ENCODE peak calls at places on chromosomes 5 and 9, in four cellular contexts. K is fibroblast of lung, F is PC-9, T is GM23338. Y is an unnamed sample.

GRCh38 chr5:92242170-92242569 is 859.1 kb upstream of the ARRDC3 start:
- DNase-seq in K (no peak), F (no peak), T (no peak), Y (no peak)

GRCh38 chr9:69771775-69772418 is 12.1 kb upstream of the PTAR1 start:
- DNase-seq in K (peak; percentile 77), F (no peak), T (no peak), Y (no peak)

GRCh38 chr9:90003046-90003355 is 398.2 kb downstream of the GADD45G start:
- DNase-seq in T (no peak), F (no peak), K (no peak), Y (no peak)

GRCh38 chr5:147576646-147577535 is 67.0 kb upstream of the DPYSL3 start:
- DNase-seq in F (peak; percentile 33), K (peak; percentile 42), T (peak; percentile 77), Y (peak; percentile 32)

GRCh38 chr5:149765932-149766331 is 35.8 kb downstream of the PPARGC1B start:
- DNase-seq in T (peak; percentile 62), K (no peak), F (no peak), Y (no peak)

GRCh38 chr9:106644661-106645060 is 218.3 kb upstream of the ZNF462 start:
- DNase-seq in K (no peak), F (no peak), T (no peak), Y (no peak)

GRCh38 chr5:116579139-116579538 is 4.5 kb upstream of the SEMA6A start:
- DNase-seq in T (no peak), K (no peak), F (no peak), Y (no peak)

GRCh38 chr5:125554355-125554754 is 807.9 kb upstream of the ZNF608 start:
- DNase-seq in F (no peak), K (no peak), T (no peak), Y (no peak)

GRCh38 chr5:73693573-73694061 is 67.6 kb downstream of the ARHGEF28 start:
- DNase-seq in T (peak; percentile 52), F (no peak), K (peak; percentile 62), Y (no peak)

GRCh38 chr5:53091304-53091703 is 18.3 kb downstream of the MOCS2 start:
- DNase-seq in K (peak; percentile 64), F (no peak), T (no peak), Y (no peak)

GRCh38 chr9:132647355-132647754 is 22.4 kb downstream of the DDX31 start:
- DNase-seq in T (no peak), K (peak; percentile 99), F (no peak), Y (peak; percentile 96)

GRCh38 chr5:113510836-113511451 is 2.5 kb upstream of the YTHDC2 start:
- DNase-seq in K (peak; percentile 77), F (no peak), T (no peak), Y (peak; percentile 59)

GRCh38 chr5:152514827-152515397 is 109.8 kb upstream of the NMUR2 start:
- DNase-seq in F (no peak), K (peak; percentile 35), T (peak; percentile 65), Y (peak; percentile 5)

GRCh38 chr9:123395276-123396006 is 39.4 kb downstream of the CRB2 start:
- DNase-seq in K (no peak), F (no peak), T (no peak), Y (no peak)

GRCh38 chr5:162603399-162603798 is 535.8 kb downstream of the GABRG2 start:
- DNase-seq in K (no peak), F (no peak), T (no peak), Y (no peak)

GRCh38 chr5:115557667-115558387 is 13.3 kb upstream of the FEM1C start:
- DNase-seq in K (no peak), T (no peak), F (no peak), Y (no peak)

GRCh38 chr9:89670114-89670513 is 65.3 kb downstream of the GADD45G start:
- DNase-seq in F (no peak), K (no peak), T (no peak), Y (no peak)

GRCh38 chr5:15320896-15321295 is 179.1 kb upstream of the FBXL7 start:
- DNase-seq in T (no peak), F (no peak), K (no peak), Y (no peak)

DNA sequence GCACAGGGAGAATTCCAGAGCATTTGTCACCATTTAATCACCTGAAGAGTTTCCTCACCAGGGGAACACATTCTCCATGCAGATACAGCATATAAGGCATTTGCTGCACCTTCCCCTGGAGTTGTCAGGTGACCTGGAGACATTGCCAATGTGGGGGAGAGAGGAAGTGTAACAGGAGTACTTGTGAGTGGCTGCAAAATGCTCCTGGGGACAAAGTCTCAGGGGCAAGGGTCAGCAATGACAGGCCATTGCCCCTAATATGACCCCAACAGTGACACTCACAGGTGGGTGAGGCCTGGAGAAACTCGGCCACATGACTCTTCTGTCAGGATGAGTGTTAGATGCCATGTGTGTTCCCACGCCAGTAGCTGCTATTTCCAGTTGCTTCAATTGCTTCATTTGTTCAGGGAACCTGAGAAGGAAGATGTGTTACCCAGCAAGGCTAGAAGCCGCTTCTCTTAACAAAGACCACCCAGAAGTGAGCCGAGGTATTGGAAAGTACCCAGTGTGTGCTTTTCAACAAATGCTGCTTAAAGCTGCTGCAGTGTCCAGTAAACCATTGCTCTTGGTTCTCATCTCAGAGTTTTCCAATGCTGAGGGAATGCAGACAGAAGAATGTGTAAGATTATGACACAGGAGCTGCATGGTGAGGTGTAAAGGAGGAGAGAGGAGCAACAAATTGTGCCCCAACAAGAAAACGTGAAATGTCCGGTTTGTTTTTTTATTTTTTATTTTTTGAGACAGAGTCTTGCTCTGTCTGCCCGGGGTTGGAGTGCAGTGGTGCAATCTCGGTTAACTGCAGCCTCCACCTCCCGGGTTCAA is 128.2 kb upstream of the SLC44A1 start:
- DNase-seq in K (no peak), F (no peak), T (peak; percentile 23), Y (no peak)
- H3K4me2 ChIP-seq in K (no peak overlapping the region), F (peak overlapping the region; percentile 14), T (no peak overlapping the region), Y (no peak overlapping the region)

DNA sequence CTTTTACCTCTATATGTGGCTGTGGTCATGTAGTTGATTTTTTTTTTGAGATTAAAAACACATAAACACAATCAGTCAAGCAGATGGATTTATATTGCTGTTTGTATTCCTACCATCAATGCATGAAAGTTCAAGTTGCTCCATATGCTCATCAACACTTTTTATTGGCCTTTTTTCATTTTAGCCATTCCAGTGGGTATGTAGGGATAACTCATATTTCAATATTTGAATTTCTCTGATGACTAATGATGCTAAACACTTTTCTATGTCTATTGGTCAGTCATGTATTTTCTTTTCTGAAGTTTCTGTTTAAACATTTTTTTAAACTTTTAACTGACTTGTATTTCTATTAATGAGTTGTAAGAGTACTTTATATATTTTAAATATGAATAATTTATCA is 445.4 kb upstream of the RGMB start:
- DNase-seq in K (no peak), F (no peak), T (no peak), Y (no peak)
- TF ChIP-seq EZH2 in K (no peak), F (no peak), T (no peak), Y (no peak)

DNA sequence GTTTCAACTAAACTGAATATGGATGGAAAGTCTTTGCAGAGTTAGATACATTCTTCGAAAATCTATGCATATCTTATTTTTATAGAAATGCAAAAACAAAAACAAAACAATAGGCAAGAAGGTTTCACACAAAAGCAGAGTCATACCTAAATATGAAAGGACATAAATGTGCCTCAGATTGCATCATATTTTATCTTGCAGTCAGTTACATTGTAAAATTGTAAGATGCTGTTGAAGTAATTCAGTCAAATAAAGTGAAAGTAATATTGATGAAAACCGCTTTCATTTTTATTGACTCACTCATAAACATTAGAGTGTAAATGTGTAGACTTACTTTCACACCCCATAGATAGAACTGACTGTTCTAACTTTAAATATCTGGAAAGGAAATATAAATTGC is 931.5 kb upstream of the NUDT12 start:
- DNase-seq in K (peak; percentile 52), F (no peak), T (no peak), Y (no peak)
- H3K4me3 ChIP-seq in K (no peak overlapping the region), F (no peak overlapping the region), T (peak overlapping the region; percentile 8), Y (no peak overlapping the region)

GRCh38 chr9:6689893-6690634 is 44.5 kb upstream of the GLDC start:
- DNase-seq in K (no peak), T (no peak), F (no peak), Y (no peak)

GRCh38 chr9:6695121-6695814 is 49.7 kb upstream of the GLDC start:
- DNase-seq in T (no peak), F (no peak), K (no peak), Y (no peak)

GRCh38 chr9:6692433-6692832 is 46.9 kb upstream of the GLDC start:
- DNase-seq in T (no peak), F (no peak), K (no peak), Y (no peak)

GRCh38 chr9:6696178-6696577 is 50.6 kb upstream of the GLDC start:
- DNase-seq in K (no peak), T (no peak), F (no peak), Y (no peak)

DNA sequence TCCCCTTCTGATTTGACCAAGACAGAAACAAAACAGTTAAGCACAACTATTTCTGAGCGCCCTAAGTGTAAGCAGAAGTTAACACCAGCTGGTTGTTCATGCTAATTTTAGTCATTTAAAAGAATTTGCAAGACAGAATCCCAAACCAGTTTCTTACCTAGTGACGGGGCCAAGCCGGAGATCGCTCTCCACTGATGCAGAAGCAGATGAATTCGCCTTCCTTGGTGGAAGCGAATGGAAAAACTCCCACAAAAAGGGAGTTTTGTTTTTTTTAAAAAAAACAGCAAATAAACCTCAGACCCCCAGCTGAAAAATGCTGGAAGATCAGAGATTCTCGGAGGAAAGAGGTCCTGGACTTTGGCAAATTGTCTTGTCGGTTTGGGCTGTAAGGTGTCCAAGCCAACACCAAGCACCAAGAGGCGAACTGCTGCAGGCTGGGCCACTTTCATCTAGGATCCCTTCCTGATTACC is 47.4 kb upstream of the GLDC start:
- DNase-seq in T (peak; percentile 83), F (no peak), K (no peak), Y (no peak)
- H3K4me2 ChIP-seq in T (peak overlapping the region; percentile 63), F (no peak overlapping the region), K (no peak overlapping the region), Y (no peak overlapping the region)

GRCh38 chr5:16465544-16466432 is at the start of gene ZNF622:
- DNase-seq in F (peak; percentile 97), K (peak; percentile 88), T (peak; percentile 92), Y (peak; percentile 89)
- TF ChIP-seq EZH2 in F (no peak), K (no peak), T (no peak), Y (no peak)

GRCh38 chr5:176744584-176744965 is 65.8 kb upstream of the UNC5A start:
- DNase-seq in K (peak; percentile 2), F (no peak), T (peak; percentile 72), Y (no peak)

GRCh38 chr5:176742246-176743105 is 67.9 kb upstream of the UNC5A start:
- DNase-seq in T (no peak), K (no peak), F (no peak), Y (no peak)

GRCh38 chr5:176741566-176742211 is 68.7 kb upstream of the UNC5A start:
- DNase-seq in F (no peak), T (no peak), K (no peak), Y (no peak)

GRCh38 chr5:176743136-176743827 is 67.1 kb upstream of the UNC5A start:
- DNase-seq in T (peak; percentile 67), K (no peak), F (no peak), Y (no peak)

GRCh38 chr5:176743828-176744583 is 66.4 kb upstream of the UNC5A start:
- DNase-seq in F (no peak), T (no peak), K (no peak), Y (no peak)
- H3K4me3 ChIP-seq in F (no peak overlapping the region), T (peak overlapping the region; percentile 65), K (no peak overlapping the region), Y (no peak overlapping the region)